ENCODE peak calls at places on chromosomes 4 and X, in nine cellular contexts. One of them, this sample, is unnamed.

GRCh38 chr4:108592674-108592986 is 27.7 kb upstream of the RPL34 start:
- DNase-seq in GM12864: no peak
- DNase-seq in choroid plexus epithelial cell: no peak
- DNase-seq in IMR-90: no peak
- DNase-seq in cardiac muscle cell: no peak
- DNase-seq in A549: no peak
- DNase-seq in AG10803: no peak
- DNase-seq in fibroblast of mammary gland: no peak
- DNase-seq in cardiac fibroblast: peak
- DNase-seq in this sample: no peak

GRCh38 chr4:99998062-99998880 is 48.2 kb upstream of the H2AZ1 start:
- DNase-seq in GM12864: no peak
- DNase-seq in choroid plexus epithelial cell: peak
- DNase-seq in IMR-90: peak
- DNase-seq in cardiac muscle cell: peak
- DNase-seq in A549: peak
- DNase-seq in AG10803: peak
- DNase-seq in fibroblast of mammary gland: peak
- DNase-seq in cardiac fibroblast: peak
- DNase-seq in this sample: peak

GRCh38 chr4:93646225-93646930 is 182.2 kb upstream of the ATOH1 start:
- DNase-seq in GM12864: no peak
- DNase-seq in choroid plexus epithelial cell: no peak
- DNase-seq in IMR-90: peak
- DNase-seq in cardiac muscle cell: no peak
- DNase-seq in A549: peak
- DNase-seq in AG10803: no peak
- DNase-seq in fibroblast of mammary gland: no peak
- DNase-seq in cardiac fibroblast: no peak
- DNase-seq in this sample: no peak

GRCh38 chrX:65667503-65668355 is at the start of gene MSN:
- DNase-seq in GM12864: no peak
- DNase-seq in choroid plexus epithelial cell: peak
- DNase-seq in IMR-90: peak
- DNase-seq in cardiac muscle cell: peak
- DNase-seq in A549: peak
- DNase-seq in AG10803: peak
- DNase-seq in fibroblast of mammary gland: peak
- DNase-seq in cardiac fibroblast: peak
- DNase-seq in this sample: peak

GRCh38 chr4:171940656-171941055 is 127.5 kb downstream of the GALNTL6 start:
- DNase-seq in GM12864: no peak
- DNase-seq in choroid plexus epithelial cell: no peak
- DNase-seq in IMR-90: no peak
- DNase-seq in cardiac muscle cell: no peak
- DNase-seq in A549: no peak
- DNase-seq in AG10803: no peak
- DNase-seq in fibroblast of mammary gland: no peak
- DNase-seq in cardiac fibroblast: no peak
- DNase-seq in this sample: no peak

GRCh38 chr4:37754410-37755185 is 68.4 kb upstream of the RELL1 start:
- DNase-seq in GM12864: no peak
- DNase-seq in choroid plexus epithelial cell: no peak
- DNase-seq in IMR-90: no peak
- DNase-seq in cardiac muscle cell: no peak
- DNase-seq in A549: no peak
- DNase-seq in AG10803: no peak
- DNase-seq in fibroblast of mammary gland: no peak
- DNase-seq in cardiac fibroblast: no peak
- DNase-seq in this sample: no peak

GRCh38 chrX:43882294-43882681 is at the start of gene MAOB:
- DNase-seq in GM12864: no peak
- DNase-seq in choroid plexus epithelial cell: no peak
- DNase-seq in IMR-90: no peak
- DNase-seq in cardiac muscle cell: peak
- DNase-seq in A549: no peak
- DNase-seq in AG10803: no peak
- DNase-seq in fibroblast of mammary gland: peak
- DNase-seq in cardiac fibroblast: no peak
- DNase-seq in this sample: no peak

GRCh38 chr4:167032876-167033275 is 201.4 kb downstream of the SPOCK3 start:
- DNase-seq in GM12864: no peak
- DNase-seq in choroid plexus epithelial cell: peak
- DNase-seq in IMR-90: peak
- DNase-seq in cardiac muscle cell: no peak
- DNase-seq in A549: no peak
- DNase-seq in AG10803: no peak
- DNase-seq in fibroblast of mammary gland: peak
- DNase-seq in cardiac fibroblast: peak
- DNase-seq in this sample: peak

GRCh38 chr4:145075742-145076472 is 22.1 kb downstream of the ANAPC10 start:
- DNase-seq in GM12864: no peak
- DNase-seq in choroid plexus epithelial cell: no peak
- DNase-seq in IMR-90: no peak
- DNase-seq in cardiac muscle cell: no peak
- DNase-seq in A549: no peak
- DNase-seq in AG10803: no peak
- DNase-seq in fibroblast of mammary gland: no peak
- DNase-seq in cardiac fibroblast: no peak
- DNase-seq in this sample: no peak

GRCh38 chrX:10381218-10381617 is 224.4 kb downstream of the CLCN4 start:
- DNase-seq in GM12864: no peak
- DNase-seq in choroid plexus epithelial cell: no peak
- DNase-seq in IMR-90: no peak
- DNase-seq in cardiac muscle cell: no peak
- DNase-seq in A549: no peak
- DNase-seq in AG10803: no peak
- DNase-seq in fibroblast of mammary gland: no peak
- DNase-seq in cardiac fibroblast: no peak
- DNase-seq in this sample: no peak

GRCh38 chrX:2145672-2146412 is 354.9 kb downstream of the DHRSX start:
- DNase-seq in GM12864: no peak
- DNase-seq in choroid plexus epithelial cell: no peak
- DNase-seq in IMR-90: no peak
- DNase-seq in cardiac muscle cell: no peak
- DNase-seq in A549: no peak
- DNase-seq in AG10803: peak
- DNase-seq in fibroblast of mammary gland: no peak
- DNase-seq in cardiac fibroblast: no peak
- DNase-seq in this sample: no peak

GRCh38 chrX:45806410-45807121 is 605.9 kb upstream of the DIPK2B start:
- DNase-seq in GM12864: no peak
- DNase-seq in choroid plexus epithelial cell: peak
- DNase-seq in IMR-90: peak
- DNase-seq in cardiac muscle cell: peak
- DNase-seq in A549: peak
- DNase-seq in AG10803: peak
- DNase-seq in fibroblast of mammary gland: peak
- DNase-seq in cardiac fibroblast: peak
- DNase-seq in this sample: peak

GRCh38 chr4:153790962-153791551 is 2.2 kb upstream of the SFRP2 start:
- DNase-seq in GM12864: no peak
- DNase-seq in choroid plexus epithelial cell: peak
- DNase-seq in IMR-90: no peak
- DNase-seq in cardiac muscle cell: peak
- DNase-seq in A549: peak
- DNase-seq in AG10803: peak
- DNase-seq in fibroblast of mammary gland: peak
- DNase-seq in cardiac fibroblast: peak
- DNase-seq in this sample: no peak

GRCh38 chr4:153788064-153788418 is 842 bp downstream of the SFRP2 start:
- DNase-seq in GM12864: no peak
- DNase-seq in choroid plexus epithelial cell: no peak
- DNase-seq in IMR-90: no peak
- DNase-seq in cardiac muscle cell: no peak
- DNase-seq in A549: no peak
- DNase-seq in AG10803: no peak
- DNase-seq in fibroblast of mammary gland: peak
- DNase-seq in cardiac fibroblast: no peak
- DNase-seq in this sample: no peak

GRCh38 chr4:153789741-153790651 is 1.1 kb upstream of the SFRP2 start:
- DNase-seq in GM12864: no peak
- DNase-seq in choroid plexus epithelial cell: no peak
- DNase-seq in IMR-90: no peak
- DNase-seq in cardiac muscle cell: no peak
- DNase-seq in A549: no peak
- DNase-seq in AG10803: peak
- DNase-seq in fibroblast of mammary gland: peak
- DNase-seq in cardiac fibroblast: peak
- DNase-seq in this sample: peak

GRCh38 chr4:153787156-153787555 is 1.7 kb downstream of the SFRP2 start:
- DNase-seq in GM12864: no peak
- DNase-seq in choroid plexus epithelial cell: no peak
- DNase-seq in IMR-90: no peak
- DNase-seq in cardiac muscle cell: no peak
- DNase-seq in A549: no peak
- DNase-seq in AG10803: no peak
- DNase-seq in fibroblast of mammary gland: peak
- DNase-seq in cardiac fibroblast: no peak
- DNase-seq in this sample: no peak

DNA sequence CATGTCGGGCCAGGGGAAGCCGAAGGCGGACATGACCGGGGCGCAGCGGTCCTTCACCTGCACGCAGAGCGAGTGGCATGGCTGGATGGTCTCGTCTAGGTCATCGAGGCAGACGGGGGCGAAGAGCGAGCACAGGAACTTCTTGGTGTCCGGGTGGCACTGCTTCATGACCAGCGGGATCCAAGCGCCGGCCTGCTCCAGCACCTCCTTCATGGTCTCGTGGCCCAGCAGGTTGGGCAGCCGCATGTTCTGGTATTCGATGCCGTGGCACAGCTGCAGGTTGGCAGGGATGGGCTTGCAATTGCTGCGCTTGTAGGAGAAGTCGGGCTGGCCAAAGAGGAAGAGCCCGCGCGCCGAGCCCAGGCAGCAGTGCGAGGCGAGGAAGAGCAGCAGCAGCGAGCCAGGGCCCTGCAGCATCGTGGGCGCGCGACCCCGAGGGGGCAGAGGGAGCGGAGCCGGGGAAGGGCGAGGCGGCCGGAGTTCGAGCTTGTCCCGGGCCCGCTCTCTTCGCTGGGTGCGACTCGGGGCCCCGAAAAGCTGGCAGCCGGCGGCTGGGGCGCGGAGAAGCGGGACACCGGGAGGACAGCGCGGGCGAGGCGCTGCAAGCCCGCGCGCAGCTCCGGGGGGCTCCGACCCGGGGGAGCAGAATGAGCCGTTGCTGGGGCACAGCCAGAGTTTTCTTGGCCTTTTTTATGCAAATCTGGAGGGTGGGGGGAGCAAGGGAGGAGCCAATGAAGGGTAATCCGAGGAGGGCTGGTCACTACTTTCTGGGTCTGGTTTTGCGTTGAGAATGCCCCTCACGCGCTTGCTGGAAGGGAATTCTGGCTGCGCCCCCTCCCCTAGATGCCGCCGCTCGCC is at the start of gene SFRP2:
- DNase-seq in GM12864: no peak
- DNase-seq in choroid plexus epithelial cell: no peak
- DNase-seq in IMR-90: no peak
- DNase-seq in cardiac muscle cell: peak
- DNase-seq in A549: no peak
- DNase-seq in AG10803: no peak
- DNase-seq in fibroblast of mammary gland: peak
- DNase-seq in cardiac fibroblast: no peak
- DNase-seq in this sample: no peak
- H3K4me3 ChIP-seq in GM12864: no peak
- H3K4me3 ChIP-seq in choroid plexus epithelial cell: no peak
- H3K4me3 ChIP-seq in IMR-90: no peak
- H3K4me3 ChIP-seq in cardiac muscle cell: peak
- H3K4me3 ChIP-seq in A549: no peak
- H3K4me3 ChIP-seq in AG10803: peak
- H3K4me3 ChIP-seq in fibroblast of mammary gland: peak
- H3K4me3 ChIP-seq in cardiac fibroblast: no peak
- H3K4me3 ChIP-seq in this sample: peak

DNA sequence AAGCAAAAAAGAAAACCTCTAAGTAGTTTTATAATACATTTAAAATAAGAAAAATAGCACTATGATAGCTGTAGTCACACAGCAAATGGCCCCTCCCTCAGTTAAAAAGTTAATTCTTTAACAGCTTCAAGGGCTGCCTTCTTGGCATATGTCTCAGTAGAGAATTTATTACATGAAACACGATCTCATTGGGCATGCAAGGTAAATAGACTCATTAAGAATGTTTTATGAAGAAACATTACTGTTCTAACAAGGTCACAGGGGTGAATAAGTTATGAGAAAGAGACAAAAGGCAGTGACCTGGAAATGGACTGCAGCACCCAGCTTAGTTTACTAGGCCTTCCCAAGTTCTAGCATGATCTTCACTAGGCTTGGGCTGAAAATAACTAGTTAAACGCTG is 277.7 kb downstream of the NR3C2 start:
- DNase-seq in GM12864: no peak
- DNase-seq in choroid plexus epithelial cell: no peak
- DNase-seq in IMR-90: no peak
- DNase-seq in cardiac muscle cell: no peak
- DNase-seq in A549: no peak
- DNase-seq in AG10803: no peak
- DNase-seq in fibroblast of mammary gland: no peak
- DNase-seq in cardiac fibroblast: no peak
- DNase-seq in this sample: no peak
- TF ChIP-seq CTCF in GM12864: no peak
- TF ChIP-seq CTCF in choroid plexus epithelial cell: no peak
- TF ChIP-seq CTCF in IMR-90: no peak
- TF ChIP-seq CTCF in cardiac muscle cell: no peak
- TF ChIP-seq CTCF in A549: no peak
- TF ChIP-seq CTCF in AG10803: no peak
- TF ChIP-seq CTCF in fibroblast of mammary gland: no peak
- TF ChIP-seq CTCF in cardiac fibroblast: no peak
- TF ChIP-seq CTCF in this sample: no peak

GRCh38 chr4:76585897-76586360 is 150.9 kb downstream of the SHROOM3 start:
- DNase-seq in GM12864: no peak
- DNase-seq in choroid plexus epithelial cell: peak
- DNase-seq in IMR-90: no peak
- DNase-seq in cardiac muscle cell: peak
- DNase-seq in A549: peak
- DNase-seq in AG10803: no peak
- DNase-seq in fibroblast of mammary gland: no peak
- DNase-seq in cardiac fibroblast: peak
- DNase-seq in this sample: no peak
- H3K4me3 ChIP-seq in GM12864: peak
- H3K4me3 ChIP-seq in choroid plexus epithelial cell: peak
- H3K4me3 ChIP-seq in IMR-90: peak
- H3K4me3 ChIP-seq in cardiac muscle cell: peak
- H3K4me3 ChIP-seq in A549: peak
- H3K4me3 ChIP-seq in AG10803: peak
- H3K4me3 ChIP-seq in fibroblast of mammary gland: no peak
- H3K4me3 ChIP-seq in cardiac fibroblast: peak
- H3K4me3 ChIP-seq in this sample: peak

DNA sequence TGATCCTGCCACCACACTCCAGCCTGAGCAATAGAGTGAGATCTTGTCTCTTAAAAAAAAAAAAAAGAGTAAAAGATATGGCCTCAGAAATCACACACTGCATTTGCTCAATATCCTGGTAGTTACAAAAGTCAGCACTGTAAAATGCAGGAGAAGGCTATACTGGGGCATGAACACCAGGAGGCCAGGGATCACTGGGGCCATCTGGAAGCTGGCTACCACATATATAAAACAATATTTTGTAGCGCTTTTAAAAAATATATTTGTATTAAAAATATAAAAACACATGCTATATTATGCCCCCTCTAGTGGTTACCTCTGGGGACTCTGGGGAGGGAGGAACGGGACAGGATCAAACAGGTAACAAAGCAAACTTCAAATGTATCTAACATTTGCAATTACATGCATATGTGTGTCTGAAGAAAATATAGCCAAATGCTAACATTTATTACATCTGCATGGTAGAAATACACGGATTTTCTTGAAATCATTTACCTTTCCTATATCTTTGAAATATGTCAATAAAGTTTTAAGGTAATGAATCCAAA is 4.0 kb downstream of the C4orf46 start:
- DNase-seq in GM12864: no peak
- DNase-seq in choroid plexus epithelial cell: peak
- DNase-seq in IMR-90: peak
- DNase-seq in cardiac muscle cell: peak
- DNase-seq in A549: peak
- DNase-seq in AG10803: peak
- DNase-seq in fibroblast of mammary gland: peak
- DNase-seq in cardiac fibroblast: peak
- DNase-seq in this sample: peak
- TF ChIP-seq CTCF in GM12864: peak
- TF ChIP-seq CTCF in choroid plexus epithelial cell: peak
- TF ChIP-seq CTCF in IMR-90: peak
- TF ChIP-seq CTCF in cardiac muscle cell: peak
- TF ChIP-seq CTCF in A549: peak
- TF ChIP-seq CTCF in AG10803: peak
- TF ChIP-seq CTCF in fibroblast of mammary gland: peak
- TF ChIP-seq CTCF in cardiac fibroblast: peak
- TF ChIP-seq CTCF in this sample: peak